ENCODE peak calls at places on chromosome 2, in eight cellular contexts. V is astrocyte, Q is endodermal cell, B is neuronal stem cell, C is IMR-90, S is K562, H is endothelial cell of umbilical vein, M is neural progenitor cell. E is an unnamed sample. For H3K4me1, the result is how much of the 10 kb centered on the place peaks cover.

GRCh38 chr2:207617011-207617671 is 8.1 kb downstream of the METTL21A start:
- DNase-seq in V (peak), Q (no peak), B (no peak), C (peak), S (no peak), H (peak), M (peak), E (peak)

GRCh38 chr2:128371648-128372345 is 53.1 kb upstream of the HS6ST1 start:
- DNase-seq in V (no peak), Q (peak), B (no peak), C (no peak), S (no peak), H (no peak), M (no peak), E (no peak)

GRCh38 chr2:62724886-62725711 is 19.6 kb downstream of the EHBP1 start:
- DNase-seq in V (no peak), Q (peak), B (no peak), C (no peak), S (peak), H (peak), M (peak), E (no peak)

GRCh38 chr2:96815326-96816126 is 542 bp upstream of the CNNM3 start:
- DNase-seq in V (peak), Q (peak), B (no peak), C (peak), S (peak), H (no peak), M (peak), E (peak)

GRCh38 chr2:71615769-71616730 is 162.7 kb downstream of the DYSF start:
- DNase-seq in V (no peak), Q (peak), B (no peak), C (no peak), S (no peak), H (no peak), M (no peak), E (no peak)

GRCh38 chr2:238950551-238950950 is 102.7 kb downstream of the TWIST2 start:
- DNase-seq in V (no peak), Q (peak), B (no peak), C (no peak), S (no peak), H (no peak), M (no peak), E (no peak)

GRCh38 chr2:191291471-191291870 is 46.3 kb downstream of the MYO1B start:
- DNase-seq in V (no peak), Q (no peak), B (no peak), C (no peak), S (no peak), H (no peak), M (no peak), E (peak)

GRCh38 chr2:120541553-120541932 is 194.1 kb upstream of the GLI2 start:
- DNase-seq in V (no peak), Q (no peak), B (no peak), C (peak), S (no peak), H (no peak), M (no peak), E (no peak)

GRCh38 chr2:179239194-179239593 is 25.4 kb downstream of the SESTD1 start:
- DNase-seq in V (peak), Q (no peak), B (no peak), C (peak), S (no peak), H (peak), M (no peak), E (no peak)

GRCh38 chr2:153575171-153575853 is 96.8 kb upstream of the RPRM start:
- DNase-seq in V (no peak), Q (peak), B (no peak), C (no peak), S (no peak), H (no peak), M (no peak), E (no peak)

GRCh38 chr2:42693013-42693575 is 70.8 kb downstream of the OXER1 start:
- DNase-seq in V (no peak), Q (no peak), B (no peak), C (no peak), S (peak), H (no peak), M (no peak), E (peak)

GRCh38 chr2:143948710-143949109 is 571.2 kb downstream of the ZEB2 start:
- DNase-seq in V (no peak), Q (no peak), B (no peak), C (peak), S (no peak), H (no peak), M (no peak), E (no peak)

GRCh38 chr2:10978112-10978670 is 66.5 kb downstream of the KCNF1 start:
- DNase-seq in V (no peak), Q (no peak), B (no peak), C (no peak), S (no peak), H (no peak), M (no peak), E (no peak)

GRCh38 chr2:27572998-27573429 is 9.8 kb upstream of the ZNF512 start:
- DNase-seq in V (no peak), Q (no peak), B (no peak), C (no peak), S (no peak), H (no peak), M (no peak), E (no peak)

GRCh38 chr2:67436221-67436620 is 39.1 kb downstream of the ETAA1 start:
- DNase-seq in V (peak), Q (no peak), B (no peak), C (no peak), S (no peak), H (no peak), M (no peak), E (no peak)

GRCh38 chr2:110657721-110658305 is 20.1 kb downstream of the BUB1 start:
- DNase-seq in V (no peak), Q (no peak), B (no peak), C (no peak), S (no peak), H (no peak), M (no peak), E (no peak)

GRCh38 chr2:150938586-150938985 is 323.1 kb downstream of the RBM43 start:
- DNase-seq in V (peak), Q (no peak), B (no peak), C (peak), S (no peak), H (no peak), M (no peak), E (peak)

GRCh38 chr2:240922982-240923537 is 16.9 kb downstream of the CROCC2 start:
- DNase-seq in V (no peak), Q (no peak), B (no peak), C (no peak), S (no peak), H (no peak), M (no peak), E (no peak)

GRCh38 chr2:237509905-237510304 is 22.9 kb downstream of the MLPH start:
- DNase-seq in V (no peak), Q (no peak), B (no peak), C (no peak), S (no peak), H (peak), M (no peak), E (no peak)

GRCh38 chr2:64093341-64093740 is 50.9 kb downstream of the PELI1 start:
- DNase-seq in V (no peak), Q (no peak), B (no peak), C (no peak), S (no peak), H (no peak), M (no peak), E (no peak)

DNA sequence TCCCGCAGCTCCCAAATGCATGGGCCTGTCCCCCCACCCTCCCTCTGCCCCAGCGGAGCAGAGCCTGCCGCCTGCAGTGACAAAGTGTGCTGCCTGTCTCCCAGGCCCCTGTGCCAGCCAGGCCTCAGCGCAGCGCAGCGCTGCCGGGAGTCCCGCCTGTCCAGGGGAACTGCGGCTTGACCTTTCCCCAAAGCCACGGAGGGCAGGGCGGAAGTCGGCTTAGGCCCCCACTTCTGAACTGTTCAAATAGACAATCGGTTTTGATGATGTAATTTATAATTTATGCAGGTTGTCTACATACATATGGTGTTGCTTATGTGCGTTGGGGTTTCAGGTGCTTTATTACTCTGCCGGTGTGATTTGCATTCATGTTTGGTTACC is 7.1 kb downstream of the GBX2 start:
- DNase-seq in V (no peak), Q (no peak), B (no peak), C (no peak), S (no peak), H (no peak), M (peak), E (no peak)
- H3K9ac ChIP-seq in V (no peak), Q (no peak), B (no peak), C (no peak), S (no peak), H (no peak), M (no peak), E (no peak)

GRCh38 chr2:160399880-160400279 is 93.7 kb downstream of the RBMS1 start:
- DNase-seq in V (no peak), Q (no peak), B (no peak), C (no peak), S (no peak), H (no peak), M (peak), E (no peak)
- H3K4me1 ChIP-seq in V (under half), Q (under half), B (under half), C (under half), S (under half), H (half or more), M (half or more), E (half or more)

GRCh38 chr2:20224716-20225293 is at the start of gene SDC1:
- DNase-seq in V (peak), Q (peak), B (peak), C (peak), S (peak), H (peak), M (peak), E (peak)
- H3K4me3 ChIP-seq in V (peak), Q (peak), B (peak), C (peak), S (peak), H (peak), M (peak), E (peak)

GRCh38 chr2:20351555-20352229 is 1.0 kb upstream of the PUM2 start:
- DNase-seq in V (no peak), Q (no peak), B (no peak), C (no peak), S (no peak), H (no peak), M (no peak), E (no peak)

GRCh38 chr2:20353597-20353996 is 3.0 kb upstream of the PUM2 start:
- DNase-seq in V (no peak), Q (peak), B (no peak), C (no peak), S (peak), H (no peak), M (no peak), E (no peak)

GRCh38 chr2:20350105-20350712 is 435 bp downstream of the PUM2 start:
- DNase-seq in V (no peak), Q (peak), B (peak), C (no peak), S (peak), H (peak), M (no peak), E (peak)

GRCh38 chr2:20350753-20351554 is at the start of gene PUM2:
- DNase-seq in V (peak), Q (peak), B (peak), C (peak), S (peak), H (peak), M (peak), E (peak)

GRCh38 chr2:20352230-20353216 is 1.9 kb upstream of the PUM2 start:
- DNase-seq in V (no peak), Q (peak), B (no peak), C (no peak), S (peak), H (no peak), M (peak), E (no peak)
- H3K9ac ChIP-seq in V (peak), Q (peak), B (no peak), C (peak), S (no peak), H (no peak), M (no peak), E (no peak)

GRCh38 chr2:221527759-221528444 is 44.2 kb downstream of the EPHA4 start:
- DNase-seq in V (peak), Q (no peak), B (no peak), C (peak), S (no peak), H (peak), M (no peak), E (no peak)

GRCh38 chr2:221530653-221531037 is 41.5 kb downstream of the EPHA4 start:
- DNase-seq in V (no peak), Q (no peak), B (no peak), C (no peak), S (no peak), H (no peak), M (no peak), E (no peak)

GRCh38 chr2:221532641-221533040 is 39.5 kb downstream of the EPHA4 start:
- DNase-seq in V (no peak), Q (no peak), B (no peak), C (no peak), S (no peak), H (no peak), M (no peak), E (no peak)

GRCh38 chr2:221529177-221529942 is 42.7 kb downstream of the EPHA4 start:
- DNase-seq in V (no peak), Q (no peak), B (no peak), C (no peak), S (no peak), H (peak), M (no peak), E (no peak)

DNA sequence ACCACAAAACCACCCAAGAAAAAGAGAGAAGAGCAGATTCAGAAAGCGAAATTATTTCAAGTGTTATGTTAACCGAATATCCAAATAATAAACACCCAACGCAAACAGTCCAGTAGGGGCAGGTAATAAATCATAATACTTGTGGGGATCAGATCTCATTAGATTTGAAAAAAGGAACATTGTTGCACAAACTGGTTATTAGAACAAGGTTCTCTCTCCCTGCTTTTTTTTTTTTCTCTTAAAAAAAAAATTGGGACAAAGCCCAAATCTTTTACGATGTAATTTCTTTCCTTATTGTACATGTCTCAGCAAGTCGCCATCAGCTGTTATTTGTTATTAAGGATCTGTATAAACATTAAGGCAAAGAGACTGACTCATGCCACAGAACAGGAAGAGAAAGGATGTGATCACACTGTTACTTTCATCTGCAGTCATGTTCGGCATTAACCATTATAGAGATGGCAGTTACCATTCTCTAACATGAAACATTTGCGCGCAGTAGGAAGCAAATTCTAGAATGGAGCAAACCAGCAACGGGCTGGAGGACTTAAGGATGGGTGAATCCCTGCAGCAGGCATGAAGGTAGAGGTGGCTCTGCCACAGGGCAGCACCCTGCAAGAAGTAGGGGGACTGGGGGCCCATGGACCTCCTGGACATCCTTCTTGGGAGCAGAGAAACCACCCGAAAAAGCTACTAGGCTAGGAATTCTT is 42.0 kb downstream of the EPHA4 start:
- DNase-seq in V (peak), Q (no peak), B (no peak), C (peak), S (no peak), H (peak), M (no peak), E (peak)
- H3K4me1 ChIP-seq in V (under half), Q (under half), B (under half), C (under half), S (under half), H (under half), M (half or more), E (under half)

DNA sequence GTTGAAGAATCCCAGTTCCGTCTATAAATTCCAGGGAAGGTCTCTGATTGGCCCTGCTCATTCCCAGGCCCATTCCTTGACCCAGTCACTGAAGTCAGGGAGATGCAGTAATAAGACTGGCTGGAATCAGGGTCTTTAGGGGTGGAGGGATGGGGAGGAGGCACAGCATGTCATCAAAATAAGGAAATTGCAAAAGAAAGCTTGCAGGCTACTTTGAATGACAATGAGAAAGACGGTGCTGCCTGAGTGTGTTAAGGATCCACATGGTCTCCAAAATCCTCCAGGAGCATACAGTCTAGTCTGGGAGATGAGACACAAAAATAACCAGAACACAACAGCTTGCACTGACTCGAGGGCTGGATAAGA is 2.0 kb upstream of the DES start:
- DNase-seq in V (no peak), Q (peak), B (no peak), C (no peak), S (no peak), H (no peak), M (no peak), E (no peak)
- H3K4me3 ChIP-seq in V (no peak), Q (no peak), B (no peak), C (no peak), S (no peak), H (no peak), M (no peak), E (no peak)

GRCh38 chr2:8524823-8525222 is 157.0 kb upstream of the ID2 start:
- DNase-seq in V (no peak), Q (no peak), B (no peak), C (no peak), S (no peak), H (no peak), M (no peak), E (no peak)

GRCh38 chr2:8526403-8526696 is 155.5 kb upstream of the ID2 start:
- DNase-seq in V (no peak), Q (no peak), B (no peak), C (no peak), S (no peak), H (no peak), M (no peak), E (no peak)

GRCh38 chr2:8527031-8527430 is 154.8 kb upstream of the ID2 start:
- DNase-seq in V (no peak), Q (no peak), B (no peak), C (no peak), S (no peak), H (no peak), M (no peak), E (no peak)

GRCh38 chr2:8525236-8525581 is 156.6 kb upstream of the ID2 start:
- DNase-seq in V (no peak), Q (no peak), B (no peak), C (no peak), S (no peak), H (no peak), M (no peak), E (no peak)

GRCh38 chr2:8525582-8526402 is 156.1 kb upstream of the ID2 start:
- DNase-seq in V (peak), Q (peak), B (no peak), C (peak), S (peak), H (no peak), M (peak), E (no peak)
- H3K9ac ChIP-seq in V (no peak), Q (no peak), B (no peak), C (no peak), S (peak), H (no peak), M (no peak), E (no peak)

DNA sequence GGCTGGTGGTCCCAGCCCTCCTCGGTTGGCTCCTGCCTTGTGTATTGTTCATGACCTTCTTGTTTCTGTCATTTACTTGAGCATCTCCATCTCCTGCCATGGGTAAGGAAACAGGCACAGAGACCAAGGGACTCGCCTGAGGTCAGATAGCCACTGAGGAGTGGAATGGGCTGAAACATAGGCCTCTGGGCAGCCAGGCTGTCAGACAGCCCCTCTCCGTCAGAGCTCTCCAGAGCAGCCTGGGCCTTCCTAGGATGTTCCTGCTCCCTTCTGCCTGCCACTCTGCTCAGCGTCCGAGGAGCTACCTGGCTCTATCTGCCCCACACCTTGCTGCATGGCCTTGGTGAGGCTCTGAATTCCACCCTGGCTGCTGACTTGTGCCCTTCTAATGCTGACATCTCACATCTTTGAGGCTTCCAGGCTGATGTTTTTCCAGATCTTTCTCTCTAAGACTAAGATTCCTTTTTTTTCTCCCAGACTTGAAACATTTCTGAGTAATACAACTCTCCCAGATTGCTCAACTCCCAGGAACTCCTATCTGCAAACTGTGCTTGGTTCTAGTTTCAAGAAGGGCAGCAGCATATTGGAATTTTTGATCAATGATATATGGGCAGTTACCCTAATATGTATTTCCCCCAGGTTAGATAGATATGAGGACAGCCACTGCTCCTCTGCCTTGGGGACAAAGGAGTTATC is 67.7 kb downstream of the MCFD2 start:
- DNase-seq in V (peak), Q (no peak), B (no peak), C (peak), S (no peak), H (no peak), M (no peak), E (peak)
- H3K4me1 ChIP-seq in V (half or more), Q (under half), B (under half), C (half or more), S (under half), H (under half), M (under half), E (half or more)

E was measured in adipocyte.